ENCODE peak calls at places on chromosomes 2 and 18, in seven cellular contexts. One of them, this sample, is unnamed.

GRCh38 chr18:23273443-23273966 is 138.2 kb downstream of the CABLES1 start:
- DNase-seq in uterus: no peak
- DNase-seq in lower lobe of right lung: no peak
- DNase-seq in effector memory CD8-positive, alpha-beta T cell: no peak
- DNase-seq in DMS153: no peak
- DNase-seq in EH: no peak
- DNase-seq in stimulated activated CD4-positive, alpha-beta T cell treated with anti-CD3 and anti-CD28 coated beads, Interleukin-15, amount 100 ng/mL, for 48 hours: no peak
- DNase-seq in this sample: no peak

GRCh38 chr2:98799375-98800329 is 68.7 kb upstream of the MGAT4A start:
- DNase-seq in uterus: no peak
- DNase-seq in lower lobe of right lung: no peak
- DNase-seq in effector memory CD8-positive, alpha-beta T cell: no peak
- DNase-seq in DMS153: no peak
- DNase-seq in EH: no peak
- DNase-seq in stimulated activated CD4-positive, alpha-beta T cell treated with anti-CD3 and anti-CD28 coated beads, Interleukin-15, amount 100 ng/mL, for 48 hours: no peak
- DNase-seq in this sample: no peak

GRCh38 chr2:113203217-113203530 is 29.4 kb downstream of the PSD4 start:
- DNase-seq in uterus: no peak
- DNase-seq in lower lobe of right lung: no peak
- DNase-seq in effector memory CD8-positive, alpha-beta T cell: no peak
- DNase-seq in DMS153: no peak
- DNase-seq in EH: no peak
- DNase-seq in stimulated activated CD4-positive, alpha-beta T cell treated with anti-CD3 and anti-CD28 coated beads, Interleukin-15, amount 100 ng/mL, for 48 hours: no peak
- DNase-seq in this sample: no peak

GRCh38 chr18:67081866-67082265 is 434.7 kb downstream of the DSEL start:
- DNase-seq in uterus: no peak
- DNase-seq in lower lobe of right lung: no peak
- DNase-seq in effector memory CD8-positive, alpha-beta T cell: no peak
- DNase-seq in DMS153: no peak
- DNase-seq in EH: no peak
- DNase-seq in stimulated activated CD4-positive, alpha-beta T cell treated with anti-CD3 and anti-CD28 coated beads, Interleukin-15, amount 100 ng/mL, for 48 hours: no peak
- DNase-seq in this sample: no peak

GRCh38 chr2:60097298-60097697 is 456.2 kb downstream of the BCL11A start:
- DNase-seq in uterus: no peak
- DNase-seq in lower lobe of right lung: no peak
- DNase-seq in effector memory CD8-positive, alpha-beta T cell: no peak
- DNase-seq in DMS153: no peak
- DNase-seq in EH: no peak
- DNase-seq in stimulated activated CD4-positive, alpha-beta T cell treated with anti-CD3 and anti-CD28 coated beads, Interleukin-15, amount 100 ng/mL, for 48 hours: no peak
- DNase-seq in this sample: no peak

GRCh38 chr2:95022309-95023221 is 2.9 kb upstream of the MAL start:
- DNase-seq in uterus: peak
- DNase-seq in lower lobe of right lung: peak
- DNase-seq in effector memory CD8-positive, alpha-beta T cell: peak
- DNase-seq in DMS153: peak
- DNase-seq in EH: peak
- DNase-seq in stimulated activated CD4-positive, alpha-beta T cell treated with anti-CD3 and anti-CD28 coated beads, Interleukin-15, amount 100 ng/mL, for 48 hours: peak
- DNase-seq in this sample: peak

GRCh38 chr2:32416519-32416918 is 59.7 kb downstream of the BIRC6 start:
- DNase-seq in uterus: no peak
- DNase-seq in lower lobe of right lung: no peak
- DNase-seq in effector memory CD8-positive, alpha-beta T cell: no peak
- DNase-seq in DMS153: no peak
- DNase-seq in EH: no peak
- DNase-seq in stimulated activated CD4-positive, alpha-beta T cell treated with anti-CD3 and anti-CD28 coated beads, Interleukin-15, amount 100 ng/mL, for 48 hours: no peak
- DNase-seq in this sample: no peak

GRCh38 chr2:205848601-205849000 is 166.3 kb downstream of the NRP2 start:
- DNase-seq in uterus: no peak
- DNase-seq in lower lobe of right lung: no peak
- DNase-seq in effector memory CD8-positive, alpha-beta T cell: no peak
- DNase-seq in DMS153: no peak
- DNase-seq in EH: no peak
- DNase-seq in stimulated activated CD4-positive, alpha-beta T cell treated with anti-CD3 and anti-CD28 coated beads, Interleukin-15, amount 100 ng/mL, for 48 hours: no peak
- DNase-seq in this sample: no peak

GRCh38 chr18:24315170-24315569 is 82.5 kb downstream of the OSBPL1A start:
- DNase-seq in uterus: no peak
- DNase-seq in lower lobe of right lung: no peak
- DNase-seq in effector memory CD8-positive, alpha-beta T cell: no peak
- DNase-seq in DMS153: no peak
- DNase-seq in EH: peak
- DNase-seq in stimulated activated CD4-positive, alpha-beta T cell treated with anti-CD3 and anti-CD28 coated beads, Interleukin-15, amount 100 ng/mL, for 48 hours: no peak
- DNase-seq in this sample: no peak

GRCh38 chr2:46984642-46985476 is 69.3 kb upstream of the MCFD2 start:
- DNase-seq in uterus: peak
- DNase-seq in lower lobe of right lung: peak
- DNase-seq in effector memory CD8-positive, alpha-beta T cell: no peak
- DNase-seq in DMS153: no peak
- DNase-seq in EH: peak
- DNase-seq in stimulated activated CD4-positive, alpha-beta T cell treated with anti-CD3 and anti-CD28 coated beads, Interleukin-15, amount 100 ng/mL, for 48 hours: peak
- DNase-seq in this sample: peak

GRCh38 chr18:28582724-28583123 is 405.8 kb upstream of the CDH2 start:
- DNase-seq in uterus: no peak
- DNase-seq in lower lobe of right lung: no peak
- DNase-seq in effector memory CD8-positive, alpha-beta T cell: no peak
- DNase-seq in DMS153: no peak
- DNase-seq in EH: no peak
- DNase-seq in stimulated activated CD4-positive, alpha-beta T cell treated with anti-CD3 and anti-CD28 coated beads, Interleukin-15, amount 100 ng/mL, for 48 hours: no peak
- DNase-seq in this sample: no peak